ENCODE peak calls at places on chromosomes 5 and 9, in seven cellular contexts. C is NCI-H82, O is DMS153, A is choroid plexus epithelial cell, Q is T-helper 9 cell, M is HFF-Myc, H is RWPE1. U is an unnamed sample.

GRCh38 chr9:93473411-93473810 is 20.0 kb upstream of the FAM120AOS start:
- DNase-seq in C (no peak), O (no peak), A (peak), Q (no peak), M (no peak), H (peak), U (no peak)

GRCh38 chr5:108143581-108143980 is 238.3 kb downstream of the FBXL17 start:
- DNase-seq in C (no peak), O (no peak), A (peak), Q (no peak), M (no peak), H (peak), U (no peak)

GRCh38 chr5:38871790-38872551 is 26.2 kb downstream of the OSMR start:
- DNase-seq in C (no peak), O (no peak), A (peak), Q (no peak), M (peak), H (peak), U (peak)

GRCh38 chr9:34124103-34124502 is 2.4 kb downstream of the DCAF12 start:
- DNase-seq in C (no peak), O (no peak), A (no peak), Q (no peak), M (no peak), H (no peak), U (no peak)

GRCh38 chr5:6365977-6366590 is 12.3 kb downstream of the MED10 start:
- DNase-seq in C (no peak), O (peak), A (no peak), Q (no peak), M (no peak), H (no peak), U (no peak)

GRCh38 chr5:80189201-80189600 is 66.6 kb downstream of the SERINC5 start:
- DNase-seq in C (no peak), O (no peak), A (no peak), Q (no peak), M (no peak), H (no peak), U (no peak)

GRCh38 chr9:137254624-137255447 is at the start of gene NELFB:
- DNase-seq in C (peak), O (peak), A (peak), Q (peak), M (peak), H (peak), U (no peak)

GRCh38 chr5:41112486-41113455 is 41.6 kb upstream of the MROH2B start:
- DNase-seq in C (no peak), O (no peak), A (peak), Q (no peak), M (no peak), H (no peak), U (no peak)

GRCh38 chr5:170701321-170701720 is 82.2 kb upstream of the GABRP start:
- DNase-seq in C (peak), O (no peak), A (no peak), Q (no peak), M (no peak), H (no peak), U (no peak)

GRCh38 chr9:19122490-19123042 is 4.7 kb downstream of the PLIN2 start:
- DNase-seq in C (no peak), O (no peak), A (no peak), Q (no peak), M (no peak), H (no peak), U (no peak)

GRCh38 chr9:89597711-89598707 is 6.8 kb upstream of the GADD45G start:
- DNase-seq in C (peak), O (peak), A (peak), Q (peak), M (peak), H (peak), U (no peak)

GRCh38 chr9:113578877-113579269 is 115.3 kb downstream of the RGS3 start:
- DNase-seq in C (no peak), O (peak), A (peak), Q (peak), M (peak), H (peak), U (no peak)

GRCh38 chr5:59416441-59416840 is 477.1 kb downstream of the PDE4D start:
- DNase-seq in C (no peak), O (no peak), A (peak), Q (no peak), M (peak), H (no peak), U (no peak)

GRCh38 chr9:137035507-137035834 is 3.6 kb upstream of the FUT7 start:
- DNase-seq in C (no peak), O (no peak), A (no peak), Q (no peak), M (no peak), H (no peak), U (no peak)

GRCh38 chr9:123642291-123643278 is 286.6 kb downstream of the CRB2 start:
- DNase-seq in C (peak), O (peak), A (peak), Q (no peak), M (no peak), H (no peak), U (no peak)

GRCh38 chr5:125199373-125199772 is 452.9 kb upstream of the ZNF608 start:
- DNase-seq in C (no peak), O (no peak), A (no peak), Q (no peak), M (no peak), H (no peak), U (no peak)

GRCh38 chr5:132657676-132658382 is at the start of gene IL13:
- DNase-seq in C (no peak), O (no peak), A (no peak), Q (no peak), M (no peak), H (no peak), U (no peak)

GRCh38 chr9:89639961-89640360 is 35.1 kb downstream of the GADD45G start:
- DNase-seq in C (no peak), O (no peak), A (no peak), Q (no peak), M (no peak), H (no peak), U (no peak)

GRCh38 chr5:52783226-52783959 is 4.3 kb upstream of the ITGA1 start:
- DNase-seq in C (no peak), O (no peak), A (no peak), Q (no peak), M (no peak), H (peak), U (peak)

GRCh38 chr9:110049699-110050450 is 158.1 kb downstream of the C9orf152 start:
- DNase-seq in C (peak), O (no peak), A (peak), Q (peak), M (no peak), H (peak), U (no peak)

GRCh38 chr9:93256878-93257807 is 73.2 kb downstream of the WNK2 start:
- DNase-seq in C (no peak), O (no peak), A (no peak), Q (no peak), M (no peak), H (no peak), U (no peak)

GRCh38 chr5:169521366-169521983 is 62.1 kb upstream of the SPDL1 start:
- DNase-seq in C (no peak), O (no peak), A (peak), Q (no peak), M (no peak), H (no peak), U (no peak)

GRCh38 chr5:80435476-80435875 is 27.6 kb downstream of the ZFYVE16 start:
- DNase-seq in C (no peak), O (no peak), A (no peak), Q (no peak), M (no peak), H (no peak), U (no peak)

GRCh38 chr5:663436-664342 is 29.5 kb downstream of the TPPP start:
- DNase-seq in C (no peak), O (no peak), A (no peak), Q (no peak), M (no peak), H (no peak), U (no peak)

GRCh38 chr5:181047921-181048320 is 7.9 kb downstream of the BTNL9 start:
- DNase-seq in C (no peak), O (no peak), A (no peak), Q (no peak), M (no peak), H (no peak), U (no peak)

GRCh38 chr9:90107021-90107771 is 502.4 kb downstream of the GADD45G start:
- DNase-seq in C (no peak), O (peak), A (no peak), Q (no peak), M (peak), H (peak), U (no peak)

GRCh38 chr9:137083418-137084004 is 3.3 kb upstream of the MAN1B1 start:
- DNase-seq in C (peak), O (no peak), A (peak), Q (no peak), M (peak), H (peak), U (peak)

GRCh38 chr5:39757121-39757520 is 332.3 kb upstream of the DAB2 start:
- DNase-seq in C (no peak), O (no peak), A (peak), Q (no peak), M (no peak), H (no peak), U (no peak)

GRCh38 chr5:78929833-78930232 is 55.3 kb downstream of the ARSB start:
- DNase-seq in C (no peak), O (no peak), A (no peak), Q (no peak), M (no peak), H (no peak), U (no peak)

GRCh38 chr5:155508673-155509072 is 495.1 kb downstream of the KIF4B start:
- DNase-seq in C (no peak), O (no peak), A (no peak), Q (no peak), M (no peak), H (no peak), U (no peak)

GRCh38 chr5:66169534-66169933 is 25.4 kb downstream of the SREK1 start:
- DNase-seq in C (no peak), O (no peak), A (no peak), Q (no peak), M (no peak), H (no peak), U (no peak)

GRCh38 chr5:159005062-159005461 is 94.7 kb downstream of the EBF1 start:
- DNase-seq in C (no peak), O (no peak), A (no peak), Q (no peak), M (no peak), H (no peak), U (no peak)

U was measured in keratinocyte.